ENCODE peak calls at places on chromosomes 4 and X, in four cellular contexts. O is HFF-Myc, S is breast epithelium, K is HCT116. E is an unnamed sample.

GRCh38 chr4:183349673-183350072 is 27.4 kb upstream of the CLDN24 start:
- DNase-seq in O (peak; percentile 94), S (no peak), K (no peak), E (no peak)

GRCh38 chrX:128518508-128518907 is 466.3 kb upstream of the ACTRT1 start:
- DNase-seq in O (no peak), S (no peak), K (no peak), E (no peak)

GRCh38 chr4:171721937-171722336 is 91.3 kb upstream of the GALNTL6 start:
- DNase-seq in O (no peak), S (no peak), K (no peak), E (no peak)

GRCh38 chr4:129446074-129446473 is 350.1 kb downstream of the C4orf33 start:
- DNase-seq in O (no peak), S (no peak), K (peak; percentile 36), E (no peak)

GRCh38 chr4:82785248-82786003 is 13.2 kb downstream of the SCD5 start:
- DNase-seq in O (peak; percentile 74), S (no peak), K (peak; percentile 69), E (no peak)

GRCh38 chr4:102008711-102009110 is 218.2 kb downstream of the BANK1 start:
- DNase-seq in O (no peak), S (no peak), K (no peak), E (no peak)

GRCh38 chr4:15914291-15914690 is 24.2 kb downstream of the FGFBP1 start:
- DNase-seq in O (no peak), S (no peak), K (no peak), E (no peak)

GRCh38 chr4:6085028-6085942 is 67.1 kb upstream of the C4orf50 start:
- DNase-seq in O (no peak), S (no peak), K (no peak), E (no peak)

GRCh38 chr4:106809083-106809482 is 227.0 kb downstream of the DKK2 start:
- DNase-seq in O (peak; percentile 33), S (no peak), K (peak; percentile 26), E (no peak)

GRCh38 chrX:68568136-68568535 is 69.3 kb downstream of the YIPF6 start:
- DNase-seq in O (no peak), S (no peak), K (no peak), E (no peak)

GRCh38 chr4:78386679-78387078 is 164.9 kb upstream of the ANXA3 start:
- DNase-seq in O (no peak), S (no peak), K (no peak), E (no peak)

GRCh38 chr4:104494161-104494560 is 533 bp downstream of the CXXC4 start:
- DNase-seq in O (no peak), S (no peak), K (no peak), E (no peak)

GRCh38 chrX:16852617-16853179 is 17.5 kb downstream of the RBBP7 start:
- DNase-seq in O (no peak), S (no peak), K (no peak), E (no peak)

GRCh38 chr4:141599853-141600252 is 36.5 kb upstream of the IL15 start:
- DNase-seq in O (peak; percentile 33), S (no peak), K (no peak), E (no peak)

GRCh38 chrX:72045552-72046277 is 86.0 kb downstream of the RTL5 start:
- DNase-seq in O (no peak), S (no peak), K (no peak), E (no peak)

GRCh38 chr4:5827108-5828004 is 65.5 kb downstream of the CRMP1 start:
- DNase-seq in O (no peak), S (no peak), K (no peak), E (no peak)

GRCh38 chr4:185830263-185830994 is 18.4 kb upstream of the SORBS2 start:
- DNase-seq in O (no peak), S (no peak), K (no peak), E (no peak)

GRCh38 chr4:185810746-185811508 is 1.1 kb downstream of the SORBS2 start:
- DNase-seq in O (no peak), S (no peak), K (no peak), E (no peak)

GRCh38 chr4:73765296-73765695 is 24.9 kb downstream of the CXCL8 start:
- DNase-seq in O (no peak), S (no peak), K (no peak), E (no peak)

GRCh38 chr4:40349561-40350198 is 14.5 kb downstream of the CHRNA9 start:
- DNase-seq in O (no peak), S (no peak), K (no peak), E (no peak)

GRCh38 chrX:109889289-109890006 is 113.5 kb upstream of the TMEM164 start:
- DNase-seq in O (no peak), S (no peak), K (no peak), E (no peak)

GRCh38 chr4:52373650-52374049 is 285.5 kb downstream of the USP46 start:
- DNase-seq in O (no peak), S (no peak), K (no peak), E (no peak)

GRCh38 chrX:145881175-145881867 is 63.7 kb downstream of the SLITRK2 start:
- DNase-seq in O (no peak), S (no peak), K (no peak), E (no peak)

GRCh38 chr4:102518703-102519131 is 17.6 kb downstream of the NFKB1 start:
- DNase-seq in O (no peak), S (no peak), K (no peak), E (no peak)

GRCh38 chr4:169212981-169213380 is 57.8 kb downstream of the SH3RF1 start:
- DNase-seq in O (no peak), S (no peak), K (no peak), E (no peak)

GRCh38 chr4:89316931-89317366 is 9.3 kb upstream of the GPRIN3 start:
- DNase-seq in O (no peak), S (no peak), K (no peak), E (no peak)

GRCh38 chr4:42352049-42352448 is 45.2 kb upstream of the SHISA3 start:
- DNase-seq in O (no peak), S (no peak), K (no peak), E (no peak)

GRCh38 chr4:48651869-48652447 is 128.1 kb downstream of the FRYL start:
- DNase-seq in O (peak; percentile 66), S (no peak), K (no peak), E (no peak)

GRCh38 chr4:187227907-187228699 is 504.4 kb upstream of the FAT1 start:
- DNase-seq in O (no peak), S (no peak), K (no peak), E (no peak)

GRCh38 chr4:99868126-99868596 is 26.1 kb downstream of the LAMTOR3 start:
- DNase-seq in O (peak; percentile 57), S (no peak), K (no peak), E (no peak)

GRCh38 chr4:56215901-56216300 is 171.4 kb downstream of the AASDH start:
- DNase-seq in O (no peak), S (no peak), K (peak; percentile 33), E (no peak)

GRCh38 chrX:72105436-72105835 is 26.3 kb downstream of the RTL5 start:
- DNase-seq in O (no peak), S (no peak), K (no peak), E (no peak)

GRCh38 chr4:180437601-180438000 is 1805.6 kb upstream of the TENM3 start:
- DNase-seq in O (no peak), S (no peak), K (no peak), E (no peak)

GRCh38 chrX:94424456-94424855 is 750.5 kb downstream of the FAM133A start:
- DNase-seq in O (no peak), S (no peak), K (no peak), E (no peak)

GRCh38 chr4:129545599-129546278 is 449.8 kb downstream of the C4orf33 start:
- DNase-seq in O (no peak), S (no peak), K (no peak), E (peak; percentile 32)

GRCh38 chr4:144582105-144582850 is 63.7 kb upstream of the HHIP start:
- DNase-seq in O (no peak), S (no peak), K (no peak), E (no peak)

GRCh38 chrX:150849996-150850720 is 48.3 kb downstream of the CD99L2 start:
- DNase-seq in O (no peak), S (no peak), K (no peak), E (no peak)

GRCh38 chr4:6641164-6641970 is 882 bp downstream of the MRFAP1 start:
- DNase-seq in O (no peak), S (peak; percentile 54), K (no peak), E (peak; percentile 28)

GRCh38 chrX:1792636-1793035 is 177.8 kb downstream of the ASMT start:
- DNase-seq in O (no peak), S (no peak), K (no peak), E (no peak)

GRCh38 chrX:101203782-101204351 is 15.7 kb upstream of the DRP2 start:
- DNase-seq in O (no peak), S (no peak), K (no peak), E (no peak)

DNA sequence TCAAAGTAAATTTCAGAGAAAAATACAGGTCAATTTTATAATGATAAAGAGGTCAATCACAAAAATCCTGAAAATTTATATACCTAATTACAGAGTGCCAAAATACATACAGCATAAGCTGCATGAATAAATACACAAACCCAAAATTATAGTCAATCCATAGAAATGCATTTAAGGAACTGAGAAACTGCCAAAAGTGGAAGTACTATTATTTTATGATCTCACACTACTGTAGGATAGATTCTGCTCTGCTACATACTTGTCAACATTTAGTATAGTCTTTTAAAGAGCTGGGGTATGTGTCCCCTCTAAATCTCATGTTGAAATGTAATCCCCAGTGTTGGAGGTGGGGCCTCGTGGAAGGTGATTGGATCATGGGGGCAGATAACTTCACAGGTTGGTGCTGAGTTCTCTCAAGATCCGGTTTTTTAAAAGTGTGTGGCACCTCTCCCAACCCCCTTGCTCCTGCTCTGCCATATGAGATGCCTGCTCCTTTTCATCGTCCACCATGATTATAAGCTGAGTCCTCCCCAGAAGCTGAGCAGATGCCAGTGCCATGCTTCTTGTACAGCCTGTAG is 31.8 kb downstream of the CHIC2 start:
- DNase-seq in O (no peak), S (no peak), K (no peak), E (no peak)
- H3K4me3 ChIP-seq in O (no peak overlapping the region), S (no peak overlapping the region), K (no peak overlapping the region), E (no peak overlapping the region)

GRCh38 chr4:84497835-84498202 is 1.3 kb downstream of the NKX6-1 start:
- DNase-seq in O (no peak), S (no peak), K (no peak), E (no peak)
- H3K4me3 ChIP-seq in O (peak overlapping the region; percentile 27), S (peak overlapping the region; percentile 57), K (peak overlapping the region; percentile 61), E (peak overlapping the region; percentile 50)

GRCh38 chr4:84497220-84497834 is 1.8 kb downstream of the NKX6-1 start:
- DNase-seq in O (no peak), S (no peak), K (no peak), E (no peak)
- H3K4me3 ChIP-seq in O (no peak overlapping the region), S (peak overlapping the region; percentile 57), K (peak overlapping the region; percentile 61), E (peak overlapping the region; percentile 65)

GRCh38 chr4:66863481-66863880 is 681.8 kb downstream of the CENPC start:
- DNase-seq in O (no peak), S (no peak), K (no peak), E (no peak)
- H3K4me3 ChIP-seq in O (no peak overlapping the region), S (no peak overlapping the region), K (no peak overlapping the region), E (no peak overlapping the region)

GRCh38 chr4:1898007-1898406 is 26.8 kb downstream of the NSD2 start:
- DNase-seq in O (no peak), S (no peak), K (no peak), E (no peak)
- H3K4me3 ChIP-seq in O (no peak overlapping the region), S (no peak overlapping the region), K (no peak overlapping the region), E (no peak overlapping the region)

GRCh38 chr4:154527308-154527707 is 22.9 kb downstream of the PLRG1 start:
- DNase-seq in O (no peak), S (no peak), K (no peak), E (no peak)
- H3K4me3 ChIP-seq in O (no peak overlapping the region), S (no peak overlapping the region), K (no peak overlapping the region), E (no peak overlapping the region)